ENCODE peak calls at places on chromosomes 3 and 15, in ten cellular contexts. E is HFFc6; S is stimulated activated naive CD8-positive, alpha-beta T cell treated with anti-CD3 and anti-CD28 coated beads, Interleukin-15, amount 100 ng/mL, for 72 hours; V is foreskin melanocyte; L is GM10248; F is MV-4-11; N is hippocampal formation; A is left ventricle myocardium inferior; Q is KBM-7; H is fibroblast of pulmonary artery. B is an unnamed sample.

GRCh38 chr3:188975612-188976314 is 196.0 kb upstream of the TPRG1 start:
- DNase-seq in E (no peak), S (no peak), V (no peak), L (no peak), F (no peak), N (no peak), A (no peak), Q (no peak), H (no peak), B (peak)

GRCh38 chr3:183491109-183491922 is 62.9 kb upstream of the MCF2L2 start:
- DNase-seq in E (no peak), S (no peak), V (no peak), L (no peak), F (no peak), N (no peak), A (no peak), Q (no peak), H (no peak), B (no peak)

GRCh38 chr3:183508818-183509217 is 46.7 kb downstream of the KLHL6 start:
- DNase-seq in E (no peak), S (no peak), V (no peak), L (no peak), F (no peak), N (no peak), A (no peak), Q (peak), H (no peak), B (no peak)

GRCh38 chr15:74302821-74303359 is 64.6 kb downstream of the CYP11A1 start:
- DNase-seq in E (peak), S (no peak), V (no peak), L (peak), F (no peak), N (no peak), A (no peak), Q (peak), H (peak), B (peak)

GRCh38 chr3:148950806-148951205 is 40.5 kb upstream of the GYG1 start:
- DNase-seq in E (no peak), S (no peak), V (no peak), L (no peak), F (peak), N (no peak), A (no peak), Q (no peak), H (no peak), B (no peak)

GRCh38 chr15:56286213-56286612 is 42.5 kb upstream of the RFX7 start:
- DNase-seq in E (no peak), S (no peak), V (no peak), L (no peak), F (peak), N (no peak), A (no peak), Q (peak), H (no peak), B (no peak)

GRCh38 chr3:56086355-56086754 is 381.9 kb downstream of the ERC2 start:
- DNase-seq in E (no peak), S (no peak), V (no peak), L (no peak), F (peak), N (no peak), A (no peak), Q (no peak), H (no peak), B (no peak)

GRCh38 chr3:70994644-70995043 is 588.9 kb downstream of the FOXP1 start:
- DNase-seq in E (no peak), S (no peak), V (no peak), L (no peak), F (no peak), N (no peak), A (no peak), Q (no peak), H (no peak), B (no peak)

GRCh38 chr3:111594205-111594604 is 941 bp downstream of the ZBED2 start:
- DNase-seq in E (peak), S (no peak), V (no peak), L (peak), F (no peak), N (no peak), A (no peak), Q (no peak), H (peak), B (no peak)

GRCh38 chr3:155404486-155404885 is 111.0 kb upstream of the STRIT1 start:
- DNase-seq in E (no peak), S (no peak), V (no peak), L (no peak), F (no peak), N (no peak), A (no peak), Q (no peak), H (no peak), B (no peak)

GRCh38 chr3:79109758-79110157 is 658.0 kb downstream of the ROBO1 start:
- DNase-seq in E (no peak), S (no peak), V (no peak), L (no peak), F (no peak), N (no peak), A (no peak), Q (no peak), H (no peak), B (no peak)

GRCh38 chr3:108477511-108478147 is 32.8 kb downstream of the MYH15 start:
- DNase-seq in E (peak), S (peak), V (no peak), L (peak), F (peak), N (peak), A (no peak), Q (peak), H (peak), B (peak)

GRCh38 chr3:162492446-162493081 is 996.0 kb downstream of the OTOL1 start:
- DNase-seq in E (peak), S (no peak), V (no peak), L (no peak), F (no peak), N (no peak), A (no peak), Q (no peak), H (peak), B (no peak)

GRCh38 chr3:197711973-197712707 is 24.6 kb downstream of the RUBCN start:
- DNase-seq in E (peak), S (peak), V (peak), L (peak), F (peak), N (peak), A (peak), Q (peak), H (peak), B (peak)

GRCh38 chr3:53941945-53942344 is 50.3 kb upstream of the SELENOK start:
- DNase-seq in E (no peak), S (no peak), V (no peak), L (no peak), F (no peak), N (peak), A (no peak), Q (no peak), H (peak), B (no peak)

GRCh38 chr3:184977796-184978195 is 165.8 kb downstream of the VPS8 start:
- DNase-seq in E (no peak), S (no peak), V (no peak), L (no peak), F (no peak), N (no peak), A (no peak), Q (no peak), H (peak), B (no peak)

GRCh38 chr3:76724075-76724474 is 315.8 kb upstream of the ROBO2 start:
- DNase-seq in E (no peak), S (no peak), V (no peak), L (no peak), F (no peak), N (no peak), A (no peak), Q (no peak), H (no peak), B (no peak)

GRCh38 chr3:13884851-13885703 is 5.2 kb upstream of the WNT7A start:
- DNase-seq in E (no peak), S (peak), V (no peak), L (peak), F (no peak), N (no peak), A (no peak), Q (peak), H (peak), B (peak)

GRCh38 chr3:186414735-186415419 is 52.8 kb upstream of the DGKG start:
- DNase-seq in E (peak), S (no peak), V (no peak), L (no peak), F (no peak), N (no peak), A (no peak), Q (no peak), H (peak), B (no peak)

GRCh38 chr15:65305144-65305758 is 774 bp downstream of the RNU5B-1 start:
- DNase-seq in E (peak), S (no peak), V (no peak), L (no peak), F (no peak), N (no peak), A (no peak), Q (no peak), H (no peak), B (no peak)

GRCh38 chr15:32855942-32856341 is 138.1 kb downstream of the GREM1 start:
- DNase-seq in E (peak), S (no peak), V (peak), L (no peak), F (no peak), N (no peak), A (no peak), Q (no peak), H (peak), B (no peak)

GRCh38 chr3:5022187-5022965 is 43.1 kb downstream of the BHLHE40 start:
- DNase-seq in E (no peak), S (peak), V (no peak), L (peak), F (no peak), N (no peak), A (no peak), Q (no peak), H (no peak), B (no peak)

GRCh38 chr3:153026026-153026425 is 136.0 kb upstream of the RAP2B start:
- DNase-seq in E (peak), S (no peak), V (peak), L (no peak), F (peak), N (peak), A (no peak), Q (peak), H (peak), B (no peak)

GRCh38 chr3:124174910-124175874 is 183.3 kb upstream of the ROPN1 start:
- DNase-seq in E (no peak), S (no peak), V (no peak), L (no peak), F (no peak), N (no peak), A (no peak), Q (no peak), H (no peak), B (no peak)

GRCh38 chr15:98799991-98800390 is 151.7 kb downstream of the IGF1R start:
- DNase-seq in E (no peak), S (no peak), V (no peak), L (no peak), F (no peak), N (no peak), A (no peak), Q (no peak), H (peak), B (peak)

GRCh38 chr3:71057526-71057894 is 526.0 kb downstream of the FOXP1 start:
- DNase-seq in E (no peak), S (no peak), V (no peak), L (no peak), F (no peak), N (no peak), A (no peak), Q (no peak), H (no peak), B (no peak)

GRCh38 chr3:185176756-185177359 is 24.0 kb upstream of the C3orf70 start:
- DNase-seq in E (peak), S (peak), V (peak), L (peak), F (peak), N (peak), A (peak), Q (peak), H (peak), B (peak)

GRCh38 chr3:67113802-67114407 is 115.8 kb downstream of the KBTBD8 start:
- DNase-seq in E (peak), S (peak), V (peak), L (peak), F (peak), N (peak), A (peak), Q (peak), H (peak), B (peak)

GRCh38 chr3:31196881-31197364 is 302.5 kb upstream of the GADL1 start:
- DNase-seq in E (peak), S (no peak), V (peak), L (no peak), F (no peak), N (no peak), A (peak), Q (no peak), H (peak), B (no peak)

GRCh38 chr3:64264491-64265109 is 39.3 kb upstream of the PRICKLE2 start:
- DNase-seq in E (peak), S (no peak), V (no peak), L (no peak), F (no peak), N (no peak), A (no peak), Q (no peak), H (peak), B (no peak)

GRCh38 chr3:184235381-184236032 is 6.1 kb downstream of the VWA5B2 start:
- DNase-seq in E (peak), S (no peak), V (no peak), L (no peak), F (no peak), N (no peak), A (no peak), Q (no peak), H (no peak), B (no peak)

GRCh38 chr3:25182794-25183193 is 245.3 kb upstream of the RARB start:
- DNase-seq in E (no peak), S (no peak), V (no peak), L (no peak), F (no peak), N (no peak), A (no peak), Q (no peak), H (no peak), B (no peak)

GRCh38 chr3:184172681-184173373 is 1.8 kb upstream of the AP2M1 start:
- DNase-seq in E (peak), S (no peak), V (no peak), L (no peak), F (no peak), N (no peak), A (no peak), Q (no peak), H (peak), B (no peak)

GRCh38 chr3:156246939-156247725 is 126.8 kb downstream of the KCNAB1 start:
- DNase-seq in E (no peak), S (no peak), V (no peak), L (no peak), F (no peak), N (no peak), A (no peak), Q (no peak), H (peak), B (no peak)

GRCh38 chr3:153901152-153901551 is 220.0 kb upstream of the ARHGEF26 start:
- DNase-seq in E (no peak), S (no peak), V (peak), L (no peak), F (no peak), N (no peak), A (no peak), Q (no peak), H (peak), B (no peak)

GRCh38 chr15:33296050-33296449 is 14.7 kb upstream of the RYR3 start:
- DNase-seq in E (no peak), S (no peak), V (no peak), L (no peak), F (no peak), N (no peak), A (no peak), Q (no peak), H (no peak), B (no peak)

B was measured in retina.